ENCODE peak calls at places on chromosomes 13 and 19, in ten cellular contexts. A, N, D, M, E, V, R, G, P and X are unnamed samples.

GRCh38 chr19:41868989-41869300 is 8.1 kb upstream of the CD79A start:
- ATAC-seq in A (no peak), N (no peak), D (no peak), M (no peak), E (no peak), V (no peak), R (no peak), G (no peak), P (no peak), X (no peak)

GRCh38 chr19:23906835-23907234 is 7.9 kb upstream of the ZNF726 start:
- ATAC-seq in A (no peak), N (no peak), D (no peak), M (no peak), E (no peak), V (no peak), R (no peak), G (no peak), P (no peak), X (no peak)

GRCh38 chr13:74306496-74306895 is 172.3 kb upstream of the KLF12 start:
- ATAC-seq in A (no peak), N (no peak), D (no peak), M (peak), E (no peak), V (no peak), R (peak), G (no peak), P (no peak), X (no peak)

GRCh38 chr13:31172001-31172400 is 10.3 kb upstream of the HSPH1 start:
- ATAC-seq in A (peak), N (no peak), D (no peak), M (no peak), E (no peak), V (no peak), R (no peak), G (no peak), P (no peak), X (no peak)

GRCh38 chr19:1155352-1156304 is 18.4 kb downstream of the SBNO2 start:
- ATAC-seq in A (peak), N (peak), D (peak), M (no peak), E (no peak), V (peak), R (no peak), G (peak), P (no peak), X (peak)

GRCh38 chr19:56839665-56840451 is 668 bp downstream of the PEG3 start:
- ATAC-seq in A (peak), N (no peak), D (peak), M (no peak), E (peak), V (peak), R (no peak), G (peak), P (peak), X (peak)

GRCh38 chr13:31053896-31054295 is 107.8 kb downstream of the HSPH1 start:
- ATAC-seq in A (no peak), N (no peak), D (no peak), M (no peak), E (no peak), V (no peak), R (no peak), G (no peak), P (no peak), X (no peak)

GRCh38 chr19:48342414-48342738 is 17.0 kb downstream of the EMP3 start:
- ATAC-seq in A (no peak), N (no peak), D (no peak), M (peak), E (no peak), V (no peak), R (no peak), G (no peak), P (no peak), X (no peak)

GRCh38 chr19:33177417-33177976 is 16.6 kb upstream of the LRP3 start:
- ATAC-seq in A (peak), N (peak), D (no peak), M (peak), E (peak), V (peak), R (peak), G (no peak), P (peak), X (no peak)

GRCh38 chr19:1582201-1582600 is 10.5 kb downstream of the MBD3 start:
- ATAC-seq in A (no peak), N (no peak), D (no peak), M (no peak), E (no peak), V (no peak), R (no peak), G (no peak), P (no peak), X (no peak)

GRCh38 chr19:47376589-47377144 is 27.6 kb downstream of the DHX34 start:
- ATAC-seq in A (no peak), N (no peak), D (no peak), M (no peak), E (no peak), V (no peak), R (no peak), G (no peak), P (no peak), X (no peak)

GRCh38 chr19:7476941-7477494 is 11.8 kb downstream of the PEX11G start:
- ATAC-seq in A (no peak), N (no peak), D (no peak), M (peak), E (no peak), V (no peak), R (no peak), G (no peak), P (no peak), X (no peak)

GRCh38 chr19:8468761-8469458 is 24.1 kb downstream of the HNRNPM start:
- ATAC-seq in A (no peak), N (no peak), D (no peak), M (no peak), E (peak), V (no peak), R (no peak), G (no peak), P (no peak), X (no peak)

GRCh38 chr19:49801966-49802661 is 11.0 kb downstream of the FUZ start:
- ATAC-seq in A (no peak), N (peak), D (peak), M (peak), E (no peak), V (peak), R (no peak), G (peak), P (no peak), X (peak)

GRCh38 chr13:36366023-36366422 is 19.8 kb upstream of the SPART start:
- ATAC-seq in A (no peak), N (no peak), D (no peak), M (no peak), E (no peak), V (no peak), R (no peak), G (no peak), P (no peak), X (no peak)

GRCh38 chr13:41052441-41052840 is 8.9 kb upstream of the WBP4 start:
- ATAC-seq in A (no peak), N (no peak), D (no peak), M (no peak), E (no peak), V (no peak), R (no peak), G (no peak), P (no peak), X (no peak)

GRCh38 chr13:79228972-79229371 is 177.1 kb downstream of the RBM26 start:
- ATAC-seq in A (peak), N (no peak), D (no peak), M (no peak), E (no peak), V (no peak), R (no peak), G (no peak), P (no peak), X (no peak)

GRCh38 chr13:29835280-29836061 is 14.9 kb downstream of the UBL3 start:
- ATAC-seq in A (no peak), N (no peak), D (no peak), M (peak), E (no peak), V (no peak), R (no peak), G (no peak), P (no peak), X (no peak)

GRCh38 chr13:41199526-41199925 is 5.2 kb upstream of the KBTBD7 start:
- ATAC-seq in A (no peak), N (no peak), D (no peak), M (no peak), E (no peak), V (no peak), R (no peak), G (no peak), P (no peak), X (no peak)

DNA sequence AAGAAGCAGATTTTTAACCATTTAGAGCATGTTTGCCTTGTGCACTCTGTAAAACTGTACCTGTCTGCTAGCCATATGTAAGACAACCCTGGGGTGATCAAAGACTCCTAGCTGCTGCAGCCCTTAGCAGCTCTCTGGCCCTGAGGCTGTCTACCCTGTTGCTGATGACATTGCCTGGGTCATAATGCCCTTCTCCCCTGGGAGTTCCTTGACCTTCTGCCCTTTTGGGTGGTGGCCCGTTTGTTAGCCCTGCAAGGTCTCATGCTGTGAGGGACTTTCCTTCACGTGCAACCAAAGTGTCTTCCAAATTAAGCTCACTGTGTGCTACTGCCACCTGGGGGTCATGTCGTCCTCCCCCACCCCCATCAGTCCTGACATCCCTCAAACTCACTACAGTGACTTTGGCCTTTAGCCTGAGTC is 7.4 kb downstream of the GPC6 start:
- ATAC-seq in A (no peak), N (no peak), D (no peak), M (peak), E (no peak), V (no peak), R (no peak), G (no peak), P (no peak), X (no peak)
- TF ChIP-seq CTCF in A (peak), N (peak), D (no peak), M (peak), E (no peak), V (no peak), R (no peak), G (no peak), P (no peak), X (no peak)

DNA sequence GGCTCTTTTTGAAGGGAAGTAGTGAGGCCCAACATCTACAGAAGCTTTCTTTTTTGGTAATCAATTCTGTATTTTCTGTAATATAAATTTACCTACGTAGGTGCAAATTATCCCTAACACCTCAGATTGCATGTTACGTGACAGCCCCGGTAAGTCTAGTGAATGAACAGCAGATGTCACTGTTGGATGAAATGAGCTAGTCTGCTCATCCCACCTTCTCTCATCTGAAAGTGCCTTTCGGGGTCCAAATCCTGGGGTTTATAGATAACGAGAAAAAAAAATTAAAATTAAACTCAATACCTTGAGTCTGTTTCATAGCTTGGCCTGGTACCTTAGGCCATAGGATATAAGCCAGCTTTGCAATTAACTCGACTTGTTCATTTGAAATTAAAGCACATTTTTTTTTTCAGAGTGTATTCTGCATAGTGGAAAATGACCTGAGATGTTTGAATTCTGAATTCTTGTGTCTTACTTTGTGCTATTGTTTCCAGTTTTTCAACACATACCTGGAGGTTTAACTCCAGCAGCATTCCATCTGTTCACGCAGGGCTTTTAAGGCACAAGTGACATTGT is 548.2 kb downstream of the GPC5 start:
- ATAC-seq in A (peak), N (peak), D (no peak), M (peak), E (no peak), V (peak), R (no peak), G (no peak), P (no peak), X (no peak)
- TF ChIP-seq CTCF in A (peak), N (peak), D (no peak), M (peak), E (no peak), V (no peak), R (no peak), G (no peak), P (no peak), X (no peak)

GRCh38 chr13:50189450-50189849 is 174.2 kb downstream of the KCNRG start:
- ATAC-seq in A (no peak), N (no peak), D (no peak), M (peak), E (no peak), V (no peak), R (no peak), G (no peak), P (no peak), X (no peak)
- TF ChIP-seq CTCF in A (no peak), N (peak), D (no peak), M (peak), E (no peak), V (no peak), R (no peak), G (no peak), P (no peak), X (no peak)

GRCh38 chr13:98484289-98485219 is 92.4 kb downstream of the STK24 start:
- ATAC-seq in A (peak), N (peak), D (peak), M (peak), E (peak), V (peak), R (peak), G (peak), P (peak), X (peak)
- TF ChIP-seq CTCF in A (peak), N (no peak), D (no peak), M (no peak), E (no peak), V (no peak), R (no peak), G (no peak), P (no peak), X (no peak)

DNA sequence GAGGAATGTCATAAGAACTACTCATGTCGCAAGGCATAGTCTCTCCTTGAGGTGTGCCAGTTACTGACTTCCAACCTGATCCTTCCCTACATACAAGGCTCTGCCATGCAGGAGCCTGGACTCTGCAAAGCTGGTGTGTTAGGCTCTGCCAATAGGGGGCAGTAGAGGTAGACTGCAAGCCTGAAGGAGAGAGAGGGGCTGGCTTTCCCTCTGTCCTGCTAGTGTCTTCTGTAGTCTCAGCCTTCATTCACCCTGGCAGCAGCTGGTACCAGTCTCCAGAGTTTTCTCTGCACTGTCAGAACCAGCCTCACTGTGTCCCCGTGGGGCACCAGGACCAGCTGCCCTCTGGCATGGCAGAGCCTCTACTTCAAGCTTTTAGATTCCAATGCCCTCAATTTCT is 14.5 kb downstream of the SHISA2 start:
- ATAC-seq in A (no peak), N (peak), D (peak), M (peak), E (no peak), V (peak), R (no peak), G (peak), P (peak), X (no peak)
- TF ChIP-seq CTCF in A (no peak), N (peak), D (peak), M (peak), E (no peak), V (peak), R (peak), G (peak), P (peak), X (no peak)

GRCh38 chr19:13833330-13834265 is 38.4 kb downstream of the ZSWIM4 start:
- ATAC-seq in A (peak), N (peak), D (peak), M (peak), E (peak), V (peak), R (peak), G (peak), P (peak), X (peak)
- TF ChIP-seq CTCF in A (peak), N (peak), D (peak), M (peak), E (peak), V (peak), R (peak), G (peak), P (peak), X (peak)

GRCh38 chr19:12866416-12867119 is 14.7 kb downstream of the DNASE2 start:
- ATAC-seq in A (peak), N (no peak), D (no peak), M (peak), E (no peak), V (no peak), R (no peak), G (no peak), P (no peak), X (no peak)

GRCh38 chr19:12868540-12869112 is 12.6 kb downstream of the DNASE2 start:
- ATAC-seq in A (no peak), N (no peak), D (no peak), M (peak), E (no peak), V (no peak), R (no peak), G (no peak), P (no peak), X (no peak)

GRCh38 chr19:12865746-12866415 is 15.4 kb downstream of the DNASE2 start:
- ATAC-seq in A (no peak), N (no peak), D (no peak), M (peak), E (no peak), V (no peak), R (no peak), G (no peak), P (no peak), X (no peak)

GRCh38 chr19:12864721-12865715 is 16.2 kb downstream of the DNASE2 start:
- ATAC-seq in A (no peak), N (no peak), D (no peak), M (no peak), E (no peak), V (no peak), R (no peak), G (no peak), P (no peak), X (no peak)

DNA sequence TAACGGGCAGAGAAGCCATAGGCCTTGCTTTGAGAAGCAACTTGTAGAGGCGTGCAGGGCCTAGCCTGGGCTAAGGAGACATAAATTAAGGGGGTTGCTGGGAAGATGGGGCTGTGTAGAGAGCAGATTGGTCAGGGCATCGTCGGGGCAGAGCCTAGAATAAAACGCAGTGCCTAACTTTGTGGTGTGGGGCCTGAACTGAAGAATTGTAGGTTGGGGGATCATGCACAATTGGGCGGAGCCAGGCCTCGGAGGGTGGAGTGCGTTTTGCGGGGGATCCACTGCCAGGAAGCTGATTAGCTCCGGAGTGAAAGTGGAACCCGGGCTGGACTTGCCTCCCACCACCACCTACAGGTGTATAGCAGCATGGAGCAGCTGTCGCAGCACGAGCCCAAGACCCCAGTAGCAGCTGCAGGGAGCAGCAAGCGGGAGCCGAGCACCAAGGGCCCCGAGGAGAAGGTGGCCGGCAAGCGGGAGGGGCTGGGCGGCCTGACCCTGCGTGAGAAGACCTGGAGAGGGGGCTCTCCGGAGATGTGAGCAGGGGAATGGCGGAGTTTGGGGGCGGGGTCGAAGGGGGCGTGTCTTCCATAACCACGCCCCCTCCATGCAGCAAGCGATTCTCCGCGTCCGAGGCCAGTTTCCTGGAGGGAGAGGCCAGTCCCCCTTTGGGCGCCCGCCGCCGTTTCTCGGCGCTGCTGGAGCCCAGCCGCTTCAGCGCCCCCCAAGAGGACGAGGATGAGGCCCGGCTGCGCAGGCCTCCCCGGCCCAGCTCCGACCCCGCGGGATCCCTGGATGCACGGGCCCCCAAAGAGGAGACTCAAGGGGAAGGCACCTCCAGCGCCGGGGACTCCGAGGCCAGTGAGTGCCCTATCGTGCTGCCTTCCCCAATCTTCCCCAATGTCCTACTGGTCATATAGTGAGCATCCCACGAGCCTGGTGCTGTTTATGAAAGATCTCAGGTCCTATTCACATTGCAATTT is 13.8 kb downstream of the DNASE2 start:
- ATAC-seq in A (peak), N (peak), D (no peak), M (peak), E (peak), V (peak), R (peak), G (peak), P (peak), X (peak)
- TF ChIP-seq CTCF in A (no peak), N (no peak), D (no peak), M (peak), E (no peak), V (no peak), R (no peak), G (no peak), P (no peak), X (no peak)